ENCODE peak calls at places on chromosomes 2 and 18, in ten cellular contexts. N is upper lobe of right lung; U is stimulated activated naive B cell treated with anti-CD40 and anti-IgM and Interleukin-4, amounts not matched to agents 10 μg/mL and 1 μg/mL and 100 μg/mL, for 72 hours; W is naive thymus-derived CD8-positive, alpha-beta T cell; P is NCI-H2081; R is mesenteric fat pad; V is Calu3; Q is ovary; B is cardiac muscle cell; G is ELF-1. H is an unnamed sample.

GRCh38 chr2:128619471-128620325 is 301.0 kb upstream of the HS6ST1 start:
- DNase-seq in R (no peak), G (no peak), U (no peak), Q (no peak), P (no peak), B (no peak), W (no peak), V (no peak), N (peak), H (no peak)

GRCh38 chr2:240767341-240767740 is 52.7 kb downstream of the KIF1A start:
- DNase-seq in W (no peak), R (no peak), V (no peak), G (no peak), Q (no peak), N (no peak), B (no peak), P (no peak), U (no peak), H (no peak)

GRCh38 chr2:206113148-206113547 is 27.2 kb upstream of the INO80D start:
- DNase-seq in P (no peak), G (no peak), B (no peak), W (no peak), V (no peak), R (no peak), U (no peak), N (no peak), Q (no peak), H (no peak)

GRCh38 chr18:37320320-37320719 is 245.3 kb downstream of the CELF4 start:
- DNase-seq in Q (no peak), N (no peak), V (no peak), P (no peak), B (no peak), U (no peak), R (no peak), G (no peak), W (no peak), H (no peak)

GRCh38 chr2:114800371-114800770 is 357.9 kb downstream of the DPP10 start:
- DNase-seq in Q (no peak), P (no peak), U (no peak), V (no peak), N (no peak), W (no peak), R (no peak), G (no peak), B (no peak), H (no peak)

GRCh38 chr18:2606335-2606734 is 35.0 kb downstream of the NDC80 start:
- DNase-seq in B (no peak), U (no peak), N (no peak), Q (no peak), W (peak), R (no peak), P (no peak), G (no peak), V (no peak), H (no peak)

GRCh38 chr18:32730620-32731021 is 42.2 kb downstream of the KLHL14 start:
- DNase-seq in G (no peak), U (no peak), W (peak), R (no peak), Q (no peak), V (no peak), P (no peak), B (no peak), N (no peak), H (no peak)

GRCh38 chr2:187360286-187360685 is 87.8 kb downstream of the CALCRL start:
- DNase-seq in U (no peak), Q (no peak), N (no peak), R (no peak), G (no peak), P (no peak), V (no peak), B (no peak), W (no peak), H (no peak)

GRCh38 chr2:138275292-138275690 is 226.3 kb upstream of the SPOPL start:
- DNase-seq in G (peak), U (no peak), R (no peak), Q (no peak), B (no peak), N (no peak), V (no peak), P (no peak), W (no peak), H (no peak)

GRCh38 chr18:45415614-45416013 is 199.7 kb upstream of the SLC14A2 start:
- DNase-seq in B (no peak), R (no peak), P (peak), V (no peak), N (no peak), G (no peak), Q (no peak), U (no peak), W (no peak), H (no peak)

GRCh38 chr2:108786354-108787208 is at the start of gene CCDC138:
- DNase-seq in P (peak), Q (peak), V (peak), R (peak), B (peak), N (peak), G (peak), U (peak), W (peak), H (peak)